ENCODE peak calls at places on chromosomes 7 and 10, in four cellular contexts. K is transverse colon, F is A549, T is heart left ventricle. G is an unnamed sample.

GRCh38 chr7:133958822-133959221 is 168.3 kb upstream of the LRGUK start:
- DNase-seq in K (no peak), T (no peak), F (no peak), G (no peak)

GRCh38 chr10:9243861-9244515 is 1189.5 kb downstream of the GATA3 start:
- DNase-seq in T (no peak), F (no peak), K (no peak), G (no peak)

GRCh38 chr10:2051108-2051507 is 313.8 kb upstream of the ADARB2 start:
- DNase-seq in T (no peak), F (no peak), K (no peak), G (no peak)

GRCh38 chr7:158740013-158740656 is 35.5 kb upstream of the NCAPG2 start:
- DNase-seq in F (no peak), T (no peak), K (peak), G (peak)

GRCh38 chr10:15791816-15792524 is 68.3 kb downstream of the MINDY3 start:
- DNase-seq in T (peak), K (no peak), F (no peak), G (no peak)

GRCh38 chr10:72487521-72487920 is 132.8 kb upstream of the DNAJB12 start:
- DNase-seq in T (no peak), K (no peak), F (no peak), G (no peak)

GRCh38 chr7:80298201-80298600 is 163.6 kb downstream of the GNAI1 start:
- DNase-seq in K (no peak), F (no peak), T (no peak), G (no peak)

GRCh38 chr10:86899670-86900276 is 57.6 kb downstream of the MMRN2 start:
- DNase-seq in K (peak), F (peak), T (peak), G (peak)

GRCh38 chr7:7746419-7746818 is 28.0 kb upstream of the RPA3 start:
- DNase-seq in K (peak), F (no peak), T (no peak), G (no peak)

GRCh38 chr7:82481499-82482097 is 38.0 kb upstream of the CACNA2D1 start:
- DNase-seq in F (peak), K (no peak), T (no peak), G (peak)

GRCh38 chr7:55504093-55504859 is 68.0 kb downstream of the VOPP1 start:
- DNase-seq in T (no peak), K (no peak), F (no peak), G (no peak)

GRCh38 chr10:98331888-98332287 is 63.9 kb upstream of the LOXL4 start:
- DNase-seq in T (no peak), F (no peak), K (no peak), G (peak)

GRCh38 chr7:98365863-98366561 is 34.9 kb downstream of the BAIAP2L1 start:
- DNase-seq in K (peak), T (peak), F (no peak), G (no peak)

GRCh38 chr10:126242352-126243260 is 145.7 kb downstream of the ADAM12 start:
- DNase-seq in F (no peak), T (peak), K (no peak), G (no peak)

GRCh38 chr10:78656815-78657621 is 411.7 kb upstream of the ZMIZ1 start:
- DNase-seq in T (no peak), K (no peak), F (no peak), G (no peak)

GRCh38 chr10:90930070-90930837 is 9.4 kb upstream of the ANKRD1 start:
- DNase-seq in K (no peak), F (peak), T (peak), G (no peak)

GRCh38 chr7:12570529-12571461 is at the start of gene SCIN:
- DNase-seq in T (no peak), K (peak), F (peak), G (peak)

DNA sequence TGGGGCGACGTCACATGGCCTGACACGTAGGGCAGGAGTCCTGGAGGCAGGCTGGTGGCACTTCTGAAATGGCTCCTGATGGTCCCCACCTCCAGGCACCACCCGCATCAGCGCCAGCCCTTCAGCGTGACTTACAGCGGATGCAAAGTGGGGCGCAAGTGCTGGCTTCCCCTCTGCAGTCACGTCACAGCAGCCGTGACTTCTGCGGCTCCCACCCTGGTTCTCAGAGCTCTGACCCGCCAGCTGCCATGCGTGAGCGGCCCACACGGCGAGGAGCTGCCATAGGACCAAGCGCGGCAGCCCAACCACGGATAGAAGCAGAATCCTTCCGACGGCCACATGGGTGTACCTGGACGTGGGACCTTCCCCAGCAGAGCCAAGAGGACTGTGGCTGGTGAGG is 159.0 kb downstream of the ELFN1 start:
- DNase-seq in T (no peak), K (no peak), F (no peak), G (no peak)
- TF ChIP-seq CTCF in T (no peak), K (no peak), F (no peak), G (no peak)

GRCh38 chr7:105337529-105337928 is 51.2 kb downstream of the SRPK2 start:
- DNase-seq in F (no peak), T (peak), K (no peak), G (no peak)
- TF ChIP-seq POLR2A in F (no peak), T (no peak), K (no peak), G (no peak)

DNA sequence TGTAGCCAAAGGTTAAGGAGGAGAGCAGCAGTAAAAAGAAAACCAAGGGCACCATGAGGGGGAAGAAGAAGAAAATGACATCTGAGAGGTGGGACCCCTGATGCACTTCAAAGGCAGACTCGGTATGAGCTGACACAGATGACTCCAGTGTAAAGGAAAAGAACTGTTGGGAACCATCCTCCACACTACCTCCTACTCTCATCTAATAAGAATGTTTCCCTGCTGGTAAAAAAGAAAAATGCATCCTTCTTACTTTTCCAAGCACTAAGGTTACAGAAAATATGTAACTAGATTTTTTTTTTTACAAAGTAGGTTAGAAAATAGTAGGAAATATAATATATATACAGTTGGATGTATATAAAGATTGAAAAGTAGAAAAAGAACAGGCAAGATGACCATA is 16.9 kb downstream of the TAS2R41 start:
- DNase-seq in F (peak), K (no peak), T (no peak), G (no peak)
- TF ChIP-seq CTCF in F (no peak), K (no peak), T (no peak), G (no peak)

GRCh38 chr7:141511370-141512335 is 39.6 kb upstream of the AGK start:
- DNase-seq in T (no peak), K (peak), F (no peak), G (no peak)
- TF ChIP-seq POLR2A in T (no peak), K (no peak), F (no peak), G (no peak)

GRCh38 chr7:113015038-113015645 is 71.5 kb downstream of the GPR85 start:
- DNase-seq in K (no peak), T (no peak), F (peak), G (peak)
- TF ChIP-seq CTCF in K (peak), T (no peak), F (peak), G (peak)

DNA sequence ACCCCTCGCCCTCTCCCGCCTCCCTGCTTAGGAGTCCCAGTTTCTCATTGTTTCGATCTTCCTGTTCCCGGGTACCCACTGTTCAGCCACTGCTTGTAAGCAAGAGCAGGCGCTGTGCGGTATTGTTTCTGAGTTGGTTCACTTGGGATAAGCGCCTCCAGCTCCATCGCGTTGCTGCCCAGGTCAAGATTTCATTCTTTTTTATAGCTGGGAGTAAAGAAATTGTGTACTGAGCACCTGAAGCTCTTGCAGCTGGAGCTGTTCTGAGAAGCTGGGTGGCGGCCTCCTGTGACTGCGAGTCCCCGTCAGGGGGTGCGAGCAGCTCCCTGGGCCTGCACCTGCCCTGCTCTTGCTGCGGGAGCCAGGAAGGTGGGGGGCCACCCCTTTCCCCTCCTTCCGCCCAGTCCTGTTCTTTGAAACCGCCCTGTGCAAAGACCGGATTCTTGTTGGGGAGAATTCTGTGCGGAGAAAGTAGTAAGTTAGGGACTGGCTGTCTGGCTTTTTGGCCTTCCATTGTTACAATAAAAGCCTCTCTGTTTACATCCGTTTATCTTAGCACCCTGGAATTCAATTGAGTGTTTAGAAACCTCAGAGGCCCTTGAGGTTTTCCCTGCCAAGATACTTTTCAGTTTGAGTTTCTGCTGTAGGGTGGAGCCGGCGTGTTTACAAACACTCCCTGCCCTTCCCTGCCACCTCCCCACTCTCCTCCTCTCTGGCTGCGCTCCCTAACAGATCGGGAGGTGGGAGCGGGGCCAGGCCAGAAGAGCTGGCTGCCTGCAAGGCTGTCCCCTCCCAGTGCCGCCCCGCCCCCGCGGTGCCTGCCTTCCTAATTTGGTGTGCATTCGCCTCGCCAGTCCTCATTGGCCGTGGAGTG is 30.8 kb upstream of the AP5Z1 start:
- DNase-seq in T (peak), K (peak), F (peak), G (no peak)
- TF ChIP-seq POLR2A in T (peak), K (peak), F (no peak), G (no peak)

G was measured in NB4.